ENCODE peak calls at places on chromosomes 1 and 21, in six cellular contexts. P is kidney, A is cardiac fibroblast, V is uterus, Q is heart left ventricle, G is A549. J is an unnamed sample.

GRCh38 chr1:20194224-20194623 is 7.9 kb upstream of the PLA2G2C start:
- DNase-seq in V (no peak), A (no peak), Q (no peak), G (no peak), P (no peak), J (no peak)

GRCh38 chr1:22729921-22730320 is 19.3 kb downstream of the EPHB2 start:
- DNase-seq in Q (no peak), G (no peak), V (no peak), A (no peak), P (no peak), J (no peak)

GRCh38 chr1:158329807-158330206 is 1.5 kb downstream of the CD1B start:
- DNase-seq in A (peak), P (no peak), V (no peak), Q (no peak), G (peak), J (no peak)

GRCh38 chr1:27377760-27378495 is 3.3 kb upstream of the FCN3 start:
- DNase-seq in G (no peak), V (no peak), A (no peak), Q (no peak), P (no peak), J (no peak)

GRCh38 chr1:233673947-233674431 is 60.1 kb downstream of the KCNK1 start:
- DNase-seq in V (no peak), G (peak), P (no peak), Q (no peak), A (no peak), J (no peak)

GRCh38 chr1:232114985-232115384 is 488.4 kb downstream of the DISC1 start:
- DNase-seq in A (no peak), V (no peak), P (no peak), Q (no peak), G (no peak), J (no peak)

GRCh38 chr1:106675558-106675957 is 380.9 kb upstream of the PRMT6 start:
- DNase-seq in P (no peak), A (no peak), Q (no peak), V (no peak), G (no peak), J (no peak)

GRCh38 chr1:11543796-11544195 is 64.8 kb downstream of the DISP3 start:
- DNase-seq in A (no peak), V (no peak), P (peak), G (no peak), Q (no peak), J (no peak)

GRCh38 chr1:208179303-208179702 is 64.9 kb downstream of the PLXNA2 start:
- DNase-seq in A (peak), Q (peak), G (no peak), P (no peak), V (peak), J (no peak)

GRCh38 chr1:91724644-91725043 is 161.3 kb downstream of the TGFBR3 start:
- DNase-seq in Q (no peak), A (no peak), P (no peak), G (no peak), V (no peak), J (no peak)

GRCh38 chr1:152107289-152107983 is 7.8 kb downstream of the TCHH start:
- DNase-seq in A (no peak), V (no peak), G (peak), P (peak), Q (no peak), J (no peak)

GRCh38 chr1:209755926-209756607 is at the start of gene TRAF3IP3:
- DNase-seq in P (peak), G (no peak), V (no peak), Q (no peak), A (no peak), J (no peak)

GRCh38 chr1:198157847-198158765 is 1.3 kb downstream of the NEK7 start:
- DNase-seq in A (peak), G (no peak), V (no peak), Q (no peak), P (no peak), J (peak)

GRCh38 chr1:169941982-169942830 is 48.5 kb upstream of the SCYL3 start:
- DNase-seq in Q (no peak), V (no peak), A (peak), G (no peak), P (no peak), J (no peak)

GRCh38 chr1:201511925-201512539 is 5.1 kb upstream of the CSRP1 start:
- DNase-seq in P (peak), A (no peak), G (no peak), V (peak), Q (peak), J (no peak)

GRCh38 chr1:232854786-232855185 is 49.6 kb downstream of the MAP10 start:
- DNase-seq in A (no peak), P (no peak), G (no peak), Q (no peak), V (no peak), J (no peak)

GRCh38 chr21:39938086-39938611 is 70.9 kb downstream of the PCP4 start:
- DNase-seq in P (no peak), A (no peak), Q (no peak), V (no peak), G (no peak), J (no peak)

GRCh38 chr1:185934476-185935189 is 200.4 kb downstream of the HMCN1 start:
- DNase-seq in Q (no peak), P (no peak), G (no peak), V (no peak), A (peak), J (peak)

GRCh38 chr1:152411144-152411543 is 2.9 kb downstream of the CRNN start:
- DNase-seq in V (no peak), Q (no peak), G (no peak), P (no peak), A (no peak), J (no peak)

GRCh38 chr1:46072975-46073374 is 59.5 kb downstream of the PIK3R3 start:
- DNase-seq in Q (no peak), G (no peak), A (no peak), V (no peak), P (no peak), J (no peak)

GRCh38 chr1:161305872-161306519 is 3.8 kb downstream of the MPZ start:
- DNase-seq in Q (peak), A (peak), V (peak), G (no peak), P (peak), J (no peak)

DNA sequence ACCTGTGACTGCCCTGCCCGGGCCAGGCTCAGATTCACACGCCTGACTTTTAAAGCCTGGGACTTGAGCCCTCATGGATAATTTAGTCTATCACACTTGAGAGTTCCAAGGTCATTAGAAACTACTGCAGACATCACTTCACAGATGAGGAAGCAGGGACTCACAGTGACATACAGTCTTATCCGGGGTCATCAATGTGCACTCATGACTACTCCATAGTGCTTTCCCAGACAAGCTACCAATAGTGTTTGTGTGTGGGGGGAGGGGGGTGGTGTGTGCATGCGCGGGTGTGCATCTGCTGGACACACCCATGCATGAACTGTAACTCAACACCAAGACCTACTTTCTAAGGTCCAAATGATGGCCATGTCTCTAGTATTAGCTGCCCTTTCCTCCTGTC is 16.1 kb upstream of the SLC5A9 start:
- DNase-seq in G (no peak), A (no peak), V (no peak), Q (no peak), P (no peak), J (no peak)
- TF ChIP-seq CTCF in G (no peak), A (no peak), V (no peak), Q (no peak), P (no peak), J (no peak)

DNA sequence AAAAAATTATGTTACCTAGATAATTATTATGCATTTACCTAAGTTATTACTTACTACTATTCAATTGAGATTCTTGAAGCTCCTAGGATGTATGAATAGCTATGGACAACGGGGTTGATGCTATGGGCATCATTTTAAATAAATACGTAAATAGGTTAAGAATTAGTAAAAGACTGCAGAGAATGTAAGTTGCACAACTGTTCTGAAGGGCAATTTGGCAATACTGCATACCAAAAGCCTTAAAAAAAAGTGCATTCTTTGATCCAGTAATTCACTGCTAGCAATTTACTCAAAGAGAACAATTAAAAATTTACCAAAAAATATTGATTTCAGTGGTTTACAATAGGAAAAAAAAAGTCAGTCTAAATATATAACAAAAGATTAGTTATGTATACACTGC is 3.5 kb downstream of the ARPC5 start:
- DNase-seq in G (no peak), P (no peak), A (peak), V (no peak), Q (no peak), J (peak)
- H3K4me3 ChIP-seq in G (peak), P (no peak), A (peak), V (peak), Q (peak), J (peak)

DNA sequence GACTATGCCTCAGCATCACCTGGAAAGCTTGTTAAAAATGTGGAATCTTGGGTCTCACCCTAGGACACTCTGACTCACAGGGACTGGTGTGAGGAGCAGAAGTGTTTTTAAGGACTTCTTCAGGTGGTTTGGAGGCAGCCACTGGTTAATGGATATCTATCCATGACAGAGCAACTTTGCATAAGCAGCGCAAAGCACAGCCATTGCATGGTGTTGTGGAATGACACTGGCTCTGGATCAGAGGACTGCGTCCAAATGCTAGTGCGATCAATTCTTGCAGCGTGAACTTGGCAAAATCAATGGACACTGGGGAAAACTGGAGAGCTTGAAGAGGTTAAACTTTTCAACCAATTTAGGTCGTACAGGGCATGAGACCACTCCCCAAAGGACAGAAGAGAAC is 116.8 kb upstream of the FAM78B start:
- DNase-seq in G (no peak), Q (no peak), A (no peak), P (no peak), V (no peak), J (no peak)
- TF ChIP-seq CTCF in G (no peak), Q (no peak), A (no peak), P (no peak), V (no peak), J (no peak)

DNA sequence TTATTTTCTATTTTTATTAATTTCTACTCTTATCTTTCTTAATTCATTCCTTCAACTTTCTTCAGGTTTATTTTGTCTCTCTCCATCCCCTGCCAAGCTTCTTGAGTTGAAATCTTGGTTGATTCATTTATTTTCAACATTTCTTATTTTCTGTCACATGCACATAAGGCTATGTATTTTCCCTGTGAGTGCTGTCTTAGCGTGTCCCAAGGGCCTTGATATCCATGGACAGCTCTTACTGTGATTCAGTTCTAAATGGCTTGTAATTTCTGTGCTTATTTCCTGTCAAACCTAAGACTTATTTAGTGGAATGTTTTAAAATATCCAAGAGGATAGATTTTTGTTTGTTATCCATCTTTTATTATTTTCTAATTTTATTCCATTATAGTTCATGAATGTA is 36.8 kb upstream of the SCAF4 start:
- DNase-seq in G (no peak), A (no peak), Q (no peak), V (no peak), P (no peak), J (no peak)
- H3K4me3 ChIP-seq in G (no peak), A (no peak), Q (no peak), V (no peak), P (no peak), J (no peak)

DNA sequence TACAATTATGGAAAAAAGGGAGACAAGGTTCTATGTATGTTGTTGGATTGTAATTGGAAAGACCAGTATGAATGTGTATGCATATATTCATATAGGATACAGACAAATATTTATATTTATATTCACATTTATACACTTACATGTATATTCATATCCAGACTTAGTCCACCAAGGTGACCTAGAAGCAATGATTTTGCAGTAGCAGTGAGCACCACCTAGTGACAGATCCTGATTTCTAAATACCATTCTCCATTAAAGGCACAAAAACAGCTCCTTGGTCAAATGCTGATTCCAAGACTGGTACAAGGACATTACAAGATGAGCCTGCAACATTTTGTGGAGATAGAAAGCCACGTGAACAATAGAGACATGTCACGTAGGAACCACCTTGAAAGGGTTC is 153.4 kb downstream of the SDCCAG8 start:
- DNase-seq in P (no peak), A (no peak), Q (no peak), G (peak), V (no peak), J (no peak)
- TF ChIP-seq CTCF in P (no peak), A (peak), Q (no peak), G (peak), V (no peak), J (peak)

GRCh38 chr1:150609726-150610125 is 19.7 kb downstream of the ENSA start:
- DNase-seq in Q (no peak), A (peak), V (no peak), G (no peak), P (no peak), J (no peak)

GRCh38 chr1:150601540-150601939 is 22.1 kb upstream of the MCL1 start:
- DNase-seq in Q (no peak), V (no peak), A (no peak), G (no peak), P (no peak), J (no peak)

GRCh38 chr1:150606743-150607142 is 22.7 kb downstream of the ENSA start:
- DNase-seq in G (no peak), P (no peak), V (no peak), Q (no peak), A (no peak), J (no peak)

GRCh38 chr1:150604226-150604588 is 24.8 kb upstream of the MCL1 start:
- DNase-seq in A (no peak), Q (no peak), G (no peak), P (no peak), V (no peak), J (no peak)
- H3K4me3 ChIP-seq in A (no peak), Q (no peak), G (no peak), P (no peak), V (no peak), J (no peak)

GRCh38 chr1:96971849-96972602 is 250.4 kb downstream of the PTBP2 start:
- DNase-seq in G (no peak), V (no peak), A (peak), Q (no peak), P (no peak), J (no peak)
- TF ChIP-seq CTCF in G (no peak), V (no peak), A (no peak), Q (no peak), P (no peak), J (no peak)

DNA sequence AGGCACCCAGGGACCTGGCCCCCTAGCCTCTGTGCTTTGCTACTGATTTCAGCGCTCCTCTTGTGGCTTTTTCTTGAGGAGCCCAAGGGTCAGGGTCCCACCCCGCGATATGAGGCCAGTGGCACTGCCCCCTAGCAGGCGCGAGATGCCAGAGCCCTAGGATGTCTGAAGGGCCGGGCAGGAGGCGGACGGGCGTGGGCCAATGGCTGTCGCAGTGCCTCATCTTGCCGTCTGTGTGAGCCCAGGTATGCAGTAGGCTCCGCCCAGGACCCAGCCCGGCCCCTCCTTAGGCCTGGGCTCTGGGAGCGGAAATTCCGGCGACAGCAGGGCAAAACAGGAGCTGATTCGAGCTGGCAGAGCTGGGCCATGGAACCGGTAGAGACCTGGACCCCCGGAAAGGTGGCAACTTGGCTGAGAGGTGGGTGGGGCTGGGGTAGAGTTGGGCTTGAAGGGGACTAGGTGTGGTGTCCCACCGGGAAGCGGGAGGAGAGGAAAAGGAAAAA is at the start of gene CNKSR1:
- DNase-seq in A (no peak), P (peak), V (no peak), Q (no peak), G (no peak), J (no peak)
- H3K4me3 ChIP-seq in A (no peak), P (peak), V (no peak), Q (no peak), G (no peak), J (no peak)

GRCh38 chr1:225572422-225572821 is 80.5 kb downstream of the ENAH start:
- DNase-seq in P (no peak), A (peak), G (peak), V (no peak), Q (no peak), J (peak)
- TF ChIP-seq CTCF in P (no peak), A (peak), G (no peak), V (no peak), Q (no peak), J (peak)